ENCODE peak calls at places on chromosomes 13 and 19, in six cellular contexts. Y is activated naive CD4-positive, alpha-beta T cell; O is activated effector memory CD4-positive, alpha-beta T cell treated with Interleukin-2 at 50 U/mL for 16 hours; V is EL; I is AG08396; U is activated CD8-positive, alpha-beta memory T cell treated with anti-CD3 and anti-CD28 coated beads, Interleukin-2, amount 50 U/mL, for 4 hours. H is an unnamed sample.

GRCh38 chr19:47512183-47512947 is 2.5 kb downstream of the NAPA start:
- DNase-seq in O (no peak), I (no peak), U (no peak), Y (no peak), V (peak; percentile 53), H (peak; percentile 37)

GRCh38 chr19:41587101-41587837 is 11.3 kb downstream of the CEACAM21 start:
- DNase-seq in I (no peak), V (no peak), Y (no peak), U (no peak), O (no peak), H (no peak)

GRCh38 chr13:113001251-113002140 is 32.5 kb downstream of the MCF2L start:
- DNase-seq in V (peak; percentile 55), Y (no peak), I (peak; percentile 45), O (no peak), U (no peak), H (peak; percentile 26)

GRCh38 chr19:30222428-30222873 is 149.7 kb upstream of the ZNF536 start:
- DNase-seq in I (peak; percentile 65), V (no peak), O (no peak), U (no peak), Y (no peak), H (no peak)

GRCh38 chr19:10309423-10309822 is at the start of gene ZGLP1:
- DNase-seq in U (no peak), Y (no peak), V (no peak), I (no peak), O (no peak), H (no peak)

GRCh38 chr19:29326849-29327840 is 114.2 kb upstream of the UQCRFS1 start:
- DNase-seq in Y (no peak), O (no peak), V (no peak), U (no peak), I (no peak), H (no peak)

GRCh38 chr13:110138009-110138699 is 168.8 kb downstream of the COL4A1 start:
- DNase-seq in I (peak; percentile 91), O (peak; percentile 27), V (peak; percentile 80), U (peak; percentile 52), Y (no peak), H (peak; percentile 82)

GRCh38 chr13:23632741-23633140 is 62.5 kb downstream of the TNFRSF19 start:
- DNase-seq in Y (no peak), O (no peak), U (no peak), I (no peak), V (no peak), H (no peak)

GRCh38 chr13:111394211-111394922 is 73.9 kb downstream of the TEX29 start:
- DNase-seq in U (no peak), Y (no peak), V (no peak), I (no peak), O (no peak), H (no peak)

GRCh38 chr13:108947551-108948030 is 318.2 kb downstream of the MYO16 start:
- DNase-seq in O (no peak), U (no peak), I (peak; percentile 40), Y (no peak), V (peak; percentile 25), H (no peak)

H was measured in PC-3.